ENCODE peak calls at places on chromosomes 13 and 19, in five cellular contexts. One of them, this sample, is unnamed.

GRCh38 chr19:50181121-50181520 is 18.0 kb upstream of the IZUMO2 start:
- DNase-seq in activated T-cell treated with anti-CD3 and anti-CD28 coated beads for 1 hour: no peak
- DNase-seq in stromal cell of bone marrow: no peak
- DNase-seq in NCI-H748 treated with DMSO at 0.1 percent for 48 hours: no peak
- DNase-seq in HTR-8/SVneo: no peak
- DNase-seq in this sample: no peak

GRCh38 chr19:53102701-53103140 is 501 bp downstream of the ZNF160 start:
- DNase-seq in stromal cell of bone marrow: peak; percentile 11
- DNase-seq in HTR-8/SVneo: no peak
- DNase-seq in NCI-H748 treated with DMSO at 0.1 percent for 48 hours: peak; percentile 17
- DNase-seq in activated T-cell treated with anti-CD3 and anti-CD28 coated beads for 1 hour: peak; percentile 19
- DNase-seq in this sample: no peak

GRCh38 chr13:51262501-51263211 is 40.5 kb downstream of the FAM124A start:
- DNase-seq in HTR-8/SVneo: no peak
- DNase-seq in NCI-H748 treated with DMSO at 0.1 percent for 48 hours: no peak
- DNase-seq in stromal cell of bone marrow: no peak
- DNase-seq in activated T-cell treated with anti-CD3 and anti-CD28 coated beads for 1 hour: no peak
- DNase-seq in this sample: no peak

GRCh38 chr13:110259651-110260050 is 47.3 kb downstream of the COL4A1 start:
- DNase-seq in activated T-cell treated with anti-CD3 and anti-CD28 coated beads for 1 hour: no peak
- DNase-seq in NCI-H748 treated with DMSO at 0.1 percent for 48 hours: no peak
- DNase-seq in stromal cell of bone marrow: no peak
- DNase-seq in HTR-8/SVneo: no peak
- DNase-seq in this sample: no peak

GRCh38 chr13:29595380-29596063 is at the start of gene SLC7A1:
- DNase-seq in NCI-H748 treated with DMSO at 0.1 percent for 48 hours: peak; percentile 96
- DNase-seq in HTR-8/SVneo: peak; percentile 71
- DNase-seq in activated T-cell treated with anti-CD3 and anti-CD28 coated beads for 1 hour: peak; percentile 76
- DNase-seq in stromal cell of bone marrow: peak; percentile 73
- DNase-seq in this sample: peak; percentile 68

GRCh38 chr13:81639984-81640582 is 1299.2 kb upstream of the SPRY2 start:
- DNase-seq in activated T-cell treated with anti-CD3 and anti-CD28 coated beads for 1 hour: no peak
- DNase-seq in stromal cell of bone marrow: no peak
- DNase-seq in HTR-8/SVneo: no peak
- DNase-seq in NCI-H748 treated with DMSO at 0.1 percent for 48 hours: peak; percentile 11
- DNase-seq in this sample: no peak

GRCh38 chr13:99959538-99960230 is 11.9 kb downstream of the ZIC5 start:
- DNase-seq in NCI-H748 treated with DMSO at 0.1 percent for 48 hours: no peak
- DNase-seq in activated T-cell treated with anti-CD3 and anti-CD28 coated beads for 1 hour: no peak
- DNase-seq in stromal cell of bone marrow: no peak
- DNase-seq in HTR-8/SVneo: no peak
- DNase-seq in this sample: no peak

GRCh38 chr19:16325161-16325527 is 518 bp downstream of the KLF2 start:
- DNase-seq in activated T-cell treated with anti-CD3 and anti-CD28 coated beads for 1 hour: no peak
- DNase-seq in NCI-H748 treated with DMSO at 0.1 percent for 48 hours: no peak
- DNase-seq in stromal cell of bone marrow: no peak
- DNase-seq in HTR-8/SVneo: no peak
- DNase-seq in this sample: peak; percentile 58

GRCh38 chr13:113149711-113150544 is 8.5 kb upstream of the PROZ start:
- DNase-seq in NCI-H748 treated with DMSO at 0.1 percent for 48 hours: no peak
- DNase-seq in stromal cell of bone marrow: no peak
- DNase-seq in activated T-cell treated with anti-CD3 and anti-CD28 coated beads for 1 hour: no peak
- DNase-seq in HTR-8/SVneo: no peak
- DNase-seq in this sample: no peak

GRCh38 chr19:3743486-3743885 is 18.0 kb downstream of the APBA3 start:
- DNase-seq in stromal cell of bone marrow: no peak
- DNase-seq in HTR-8/SVneo: no peak
- DNase-seq in NCI-H748 treated with DMSO at 0.1 percent for 48 hours: no peak
- DNase-seq in activated T-cell treated with anti-CD3 and anti-CD28 coated beads for 1 hour: no peak
- DNase-seq in this sample: no peak

GRCh38 chr13:97263160-97263559 is 41.0 kb downstream of the MBNL2 start:
- DNase-seq in stromal cell of bone marrow: no peak
- DNase-seq in HTR-8/SVneo: no peak
- DNase-seq in NCI-H748 treated with DMSO at 0.1 percent for 48 hours: no peak
- DNase-seq in activated T-cell treated with anti-CD3 and anti-CD28 coated beads for 1 hour: no peak
- DNase-seq in this sample: no peak

GRCh38 chr19:4393947-4394590 is 6.3 kb downstream of the SH3GL1 start:
- DNase-seq in NCI-H748 treated with DMSO at 0.1 percent for 48 hours: no peak
- DNase-seq in activated T-cell treated with anti-CD3 and anti-CD28 coated beads for 1 hour: no peak
- DNase-seq in HTR-8/SVneo: no peak
- DNase-seq in stromal cell of bone marrow: no peak
- DNase-seq in this sample: no peak

GRCh38 chr13:51887441-51887840 is 25.7 kb downstream of the CCDC70 start:
- DNase-seq in stromal cell of bone marrow: no peak
- DNase-seq in HTR-8/SVneo: no peak
- DNase-seq in activated T-cell treated with anti-CD3 and anti-CD28 coated beads for 1 hour: no peak
- DNase-seq in NCI-H748 treated with DMSO at 0.1 percent for 48 hours: no peak
- DNase-seq in this sample: no peak

GRCh38 chr19:37933965-37934364 is 27.0 kb downstream of the SIPA1L3 start:
- DNase-seq in HTR-8/SVneo: no peak
- DNase-seq in activated T-cell treated with anti-CD3 and anti-CD28 coated beads for 1 hour: no peak
- DNase-seq in stromal cell of bone marrow: peak; percentile 10
- DNase-seq in NCI-H748 treated with DMSO at 0.1 percent for 48 hours: no peak
- DNase-seq in this sample: no peak

GRCh38 chr13:74305876-74306275 is 171.7 kb upstream of the KLF12 start:
- DNase-seq in NCI-H748 treated with DMSO at 0.1 percent for 48 hours: peak; percentile 48
- DNase-seq in HTR-8/SVneo: no peak
- DNase-seq in stromal cell of bone marrow: no peak
- DNase-seq in activated T-cell treated with anti-CD3 and anti-CD28 coated beads for 1 hour: no peak
- DNase-seq in this sample: no peak

GRCh38 chr19:10402441-10403038 is 802 bp downstream of the CDC37 start:
- DNase-seq in NCI-H748 treated with DMSO at 0.1 percent for 48 hours: no peak
- DNase-seq in HTR-8/SVneo: no peak
- DNase-seq in stromal cell of bone marrow: no peak
- DNase-seq in activated T-cell treated with anti-CD3 and anti-CD28 coated beads for 1 hour: no peak
- DNase-seq in this sample: no peak

GRCh38 chr19:29806098-29806866 is 5.5 kb upstream of the CCNE1 start:
- DNase-seq in HTR-8/SVneo: no peak
- DNase-seq in activated T-cell treated with anti-CD3 and anti-CD28 coated beads for 1 hour: no peak
- DNase-seq in stromal cell of bone marrow: peak; percentile 26
- DNase-seq in NCI-H748 treated with DMSO at 0.1 percent for 48 hours: no peak
- DNase-seq in this sample: no peak

GRCh38 chr13:51234676-51235075 is 12.5 kb downstream of the FAM124A start:
- DNase-seq in NCI-H748 treated with DMSO at 0.1 percent for 48 hours: no peak
- DNase-seq in activated T-cell treated with anti-CD3 and anti-CD28 coated beads for 1 hour: no peak
- DNase-seq in HTR-8/SVneo: no peak
- DNase-seq in stromal cell of bone marrow: no peak
- DNase-seq in this sample: no peak

This sample was measured in effector CD8-positive, alpha-beta T cell.